ENCODE peak calls at places on chromosome 21, in six cellular contexts. E is uterus, M is lower lobe of right lung, V is astrocyte of the spinal cord, X is vagina, F is tibial artery. P is an unnamed sample.

GRCh38 chr21:36202721-36203602 is 46.3 kb downstream of the DOP1B start:
- DNase-seq in V (no peak), E (no peak), F (no peak), M (no peak), X (no peak), P (no peak)

GRCh38 chr21:44869860-44870747 is 3.4 kb downstream of the PTTG1IP start:
- DNase-seq in V (peak), X (no peak), F (peak), M (no peak), E (peak), P (peak)

GRCh38 chr21:27476696-27477095 is 509.8 kb upstream of the ADAMTS5 start:
- DNase-seq in V (peak), F (no peak), E (no peak), M (no peak), X (no peak), P (peak)

GRCh38 chr21:31750843-31751242 is 18.9 kb upstream of the SCAF4 start:
- DNase-seq in F (no peak), X (no peak), M (no peak), V (no peak), E (no peak), P (peak)

GRCh38 chr21:35461700-35462099 is 412.6 kb upstream of the RUNX1 start:
- DNase-seq in M (no peak), E (no peak), X (no peak), V (no peak), F (no peak), P (no peak)

GRCh38 chr21:22993144-22993543 is 1994.9 kb downstream of the NCAM2 start:
- DNase-seq in V (no peak), X (no peak), E (no peak), M (no peak), F (no peak), P (no peak)

GRCh38 chr21:23963454-23963853 is 1643.8 kb downstream of the MRPL39 start:
- DNase-seq in X (no peak), E (no peak), F (no peak), M (no peak), V (peak), P (no peak)

GRCh38 chr21:24759348-24760118 is 847.7 kb downstream of the MRPL39 start:
- DNase-seq in V (no peak), E (no peak), M (no peak), F (no peak), X (no peak), P (no peak)

GRCh38 chr21:41360072-41360821 is 1.6 kb upstream of the MX2 start:
- DNase-seq in F (peak), E (peak), X (peak), V (no peak), M (no peak), P (peak)

GRCh38 chr21:14836950-14837349 is 227.8 kb downstream of the NRIP1 start:
- DNase-seq in M (no peak), E (no peak), F (no peak), V (peak), X (no peak), P (no peak)

GRCh38 chr21:35476616-35477395 is 427.7 kb upstream of the RUNX1 start:
- DNase-seq in X (no peak), F (no peak), M (no peak), V (peak), E (no peak), P (peak)

GRCh38 chr21:31185663-31186062 is 147.4 kb upstream of the KRTAP19-8 start:
- DNase-seq in V (no peak), F (no peak), E (no peak), X (no peak), M (no peak), P (no peak)

GRCh38 chr21:24045775-24046215 is 1561.5 kb downstream of the MRPL39 start:
- DNase-seq in M (peak), V (peak), F (peak), X (peak), E (peak), P (peak)

GRCh38 chr21:18620421-18620820 is 216.8 kb upstream of the TMPRSS15 start:
- DNase-seq in F (no peak), V (no peak), X (no peak), E (no peak), M (no peak), P (no peak)

GRCh38 chr21:18617291-18617690 is 213.7 kb upstream of the TMPRSS15 start:
- DNase-seq in M (no peak), F (no peak), X (no peak), V (no peak), E (no peak), P (no peak)

GRCh38 chr21:18622383-18622782 is 218.8 kb upstream of the TMPRSS15 start:
- DNase-seq in V (no peak), X (no peak), E (no peak), M (no peak), F (no peak), P (no peak)
- TF ChIP-seq CTCF in V (no peak), X (no peak), E (no peak), M (no peak), F (no peak), P (no peak)

GRCh38 chr21:43360441-43361126 is 66.3 kb downstream of the SIK1 start:
- DNase-seq in F (no peak), V (no peak), M (no peak), E (no peak), X (no peak), P (no peak)
- H3K4me3 ChIP-seq in F (no peak), V (no peak), M (no peak), E (no peak), X (no peak), P (no peak)

DNA sequence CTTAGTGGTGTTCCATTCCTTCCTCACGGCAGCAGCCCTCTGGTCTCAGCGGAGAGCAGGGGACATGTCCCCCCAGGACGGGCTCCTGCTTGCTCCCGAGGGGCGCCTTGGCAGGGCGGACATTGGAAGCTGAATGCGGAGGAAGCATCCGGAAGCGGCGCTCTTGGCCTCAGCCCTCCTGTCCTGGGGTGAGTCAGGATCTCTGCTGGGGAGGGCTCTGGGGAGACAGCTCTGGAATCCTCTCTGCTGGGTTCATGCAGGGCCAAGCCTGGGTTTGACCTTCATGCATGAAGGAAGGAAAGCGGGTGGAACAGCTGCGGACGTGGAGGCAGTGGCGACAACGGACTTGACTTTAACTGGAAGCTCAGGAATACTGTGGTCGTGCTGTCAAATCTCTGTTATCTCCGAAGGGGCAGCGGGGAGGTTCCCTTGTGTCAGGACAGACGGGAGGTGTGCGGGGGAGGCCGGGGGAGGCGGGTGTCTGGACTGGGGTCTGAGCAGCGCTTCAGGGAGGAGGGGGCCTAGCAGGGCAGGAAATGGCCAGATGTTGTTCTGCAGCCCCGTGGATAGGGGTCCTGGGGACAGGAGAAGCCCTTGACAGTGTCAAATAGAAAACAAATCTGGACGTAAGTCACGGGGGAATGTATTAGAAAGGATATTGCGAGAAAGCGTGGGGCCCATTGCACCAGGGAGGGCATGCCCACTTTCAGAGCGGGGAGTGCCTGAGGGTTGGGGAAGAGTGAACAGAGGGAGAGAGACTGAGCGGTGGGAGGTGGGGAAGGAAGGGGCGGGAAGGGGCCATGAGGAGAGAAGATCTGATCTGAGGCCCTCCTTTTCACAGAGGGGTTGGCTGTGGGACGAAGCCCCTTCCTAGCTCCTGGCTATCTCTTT is 26.6 kb downstream of the CRYAA start:
- DNase-seq in E (no peak), M (no peak), F (peak), V (no peak), X (peak), P (peak)
- TF ChIP-seq CTCF in E (no peak), M (no peak), F (no peak), V (no peak), X (no peak), P (no peak)

GRCh38 chr21:45950740-45951515 is 30.6 kb upstream of the COL6A1 start:
- DNase-seq in X (no peak), E (peak), F (peak), M (no peak), V (peak), P (peak)

GRCh38 chr21:45951676-45952075 is 29.9 kb upstream of the COL6A1 start:
- DNase-seq in F (no peak), M (no peak), V (no peak), E (no peak), X (no peak), P (no peak)

GRCh38 chr21:45948576-45949141 is 32.9 kb upstream of the COL6A1 start:
- DNase-seq in E (no peak), X (no peak), M (no peak), F (no peak), V (no peak), P (no peak)

GRCh38 chr21:45947716-45948255 is 33.8 kb upstream of the COL6A1 start:
- DNase-seq in F (no peak), M (no peak), V (no peak), E (no peak), X (no peak), P (no peak)

DNA sequence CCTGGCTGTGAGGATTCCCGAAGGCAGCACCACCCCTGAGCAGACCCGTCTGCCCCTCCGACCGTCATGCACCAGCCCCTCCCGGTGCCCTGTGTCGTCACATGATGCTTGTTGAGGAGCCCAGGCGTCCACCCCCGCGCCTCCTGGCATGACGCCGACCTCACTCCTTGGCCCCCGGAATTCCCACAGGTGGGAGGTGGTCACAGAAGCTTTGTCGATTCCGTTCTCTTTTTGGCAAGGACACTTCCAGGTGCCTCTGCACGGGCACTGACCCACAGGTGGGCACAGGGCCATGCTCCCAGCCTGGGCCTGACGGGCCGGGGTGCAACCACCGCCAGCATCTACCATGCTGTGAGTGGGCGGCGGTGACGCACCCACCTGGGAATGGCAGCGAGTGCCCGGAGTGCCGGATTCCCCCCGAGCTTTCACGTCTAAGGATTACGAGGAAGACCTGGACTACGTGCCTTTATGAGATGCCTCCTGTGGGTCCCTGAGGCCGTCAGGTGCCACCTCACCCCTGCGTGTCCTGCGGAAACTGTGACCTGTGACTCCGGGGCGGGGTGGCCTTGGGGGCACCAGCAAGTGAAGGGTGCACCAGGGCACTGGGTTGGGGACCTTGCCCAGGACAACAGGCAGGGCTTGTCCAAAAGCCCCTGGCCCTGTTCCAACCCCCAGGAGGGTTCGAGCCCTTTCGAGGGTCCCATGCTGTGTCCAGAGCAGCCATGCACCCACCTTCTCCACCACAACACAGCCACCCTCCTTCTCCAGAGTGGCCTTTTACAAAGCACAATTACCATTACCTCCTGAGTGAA is 31.4 kb upstream of the COL6A1 start:
- DNase-seq in V (no peak), M (no peak), E (peak), X (no peak), F (no peak), P (no peak)
- H3K4me3 ChIP-seq in V (no peak), M (no peak), E (peak), X (peak), F (peak), P (no peak)

GRCh38 chr21:28509031-28509430 is 483.6 kb downstream of the LTN1 start:
- DNase-seq in V (no peak), F (no peak), M (no peak), X (no peak), E (no peak), P (no peak)
- TF ChIP-seq CTCF in V (no peak), F (no peak), M (no peak), X (no peak), E (no peak), P (no peak)

DNA sequence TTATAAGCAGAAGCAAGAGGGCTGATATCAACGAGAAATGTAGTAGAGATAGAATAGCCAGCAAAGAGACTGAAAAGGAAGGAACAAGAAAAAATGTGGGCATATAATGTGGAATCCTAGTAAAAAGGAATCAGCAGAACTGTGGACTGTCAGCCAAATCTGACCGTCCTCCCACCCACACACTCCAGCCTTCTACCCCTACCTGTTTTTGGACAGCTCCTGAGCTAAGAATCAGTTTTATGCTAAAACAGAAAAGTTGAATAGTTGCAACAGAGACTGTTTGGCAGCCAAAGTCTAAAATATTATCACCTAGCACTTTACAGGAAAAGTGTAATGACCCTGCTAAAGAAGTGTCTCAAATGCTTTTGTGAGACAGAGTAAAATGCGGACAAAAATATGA is 533.3 kb upstream of the CXADR start:
- DNase-seq in F (no peak), E (no peak), X (no peak), M (no peak), V (no peak), P (no peak)
- H3K4me3 ChIP-seq in F (no peak), E (no peak), X (no peak), M (no peak), V (no peak), P (no peak)

GRCh38 chr21:42705746-42706374 is 52.4 kb downstream of the PDE9A start:
- DNase-seq in M (no peak), F (no peak), V (no peak), E (no peak), X (no peak), P (no peak)
- TF ChIP-seq CTCF in M (no peak), F (no peak), V (no peak), E (no peak), X (no peak), P (no peak)

GRCh38 chr21:37916795-37917142 is 512 bp upstream of the KCNJ6 start:
- DNase-seq in X (no peak), M (no peak), V (no peak), F (no peak), E (no peak), P (no peak)
- H3K4me3 ChIP-seq in X (no peak), M (no peak), V (no peak), F (no peak), E (no peak), P (no peak)

P was measured in fibroblast of pulmonary artery.